ENCODE peak calls at places on chromosomes 2 and 18, in four cellular contexts. Z, W, Q and N are unnamed samples.

GRCh38 chr18:71012789-71013188 is 723.9 kb downstream of the SOCS6 start:
- DNase-seq in Z (no peak), W (no peak), Q (no peak), N (no peak)

GRCh38 chr2:168753765-168754334 is 48.6 kb upstream of the NOSTRIN start:
- DNase-seq in W (no peak), Q (no peak), Z (no peak), N (no peak)

GRCh38 chr18:48459016-48459415 is 49.8 kb upstream of the ZBTB7C start:
- DNase-seq in W (no peak), Q (no peak), Z (no peak), N (no peak)

GRCh38 chr2:122528958-122529670 is 773.7 kb downstream of the TSN start:
- DNase-seq in W (no peak), Q (no peak), Z (no peak), N (no peak)

GRCh38 chr2:228987441-228988155 is 283.5 kb downstream of the PID1 start:
- DNase-seq in Z (no peak), Q (no peak), W (no peak), N (no peak)

GRCh38 chr2:176753752-176754474 is 458.7 kb upstream of the HNRNPA3 start:
- DNase-seq in Q (no peak), Z (no peak), W (no peak), N (no peak)

GRCh38 chr2:231714639-231715498 is 6.5 kb downstream of the PTMA start:
- DNase-seq in W (peak), Z (peak), Q (peak), N (peak)

GRCh38 chr2:208064220-208064951 is 39.1 kb upstream of the PLEKHM3 start:
- DNase-seq in W (peak), Q (no peak), Z (no peak), N (no peak)

GRCh38 chr2:155301221-155301620 is 602.7 kb downstream of the KCNJ3 start:
- DNase-seq in Z (no peak), W (no peak), Q (no peak), N (no peak)

GRCh38 chr2:86825020-86825727 is 34.5 kb upstream of the CD8A start:
- DNase-seq in Z (no peak), Q (no peak), W (no peak), N (no peak)

GRCh38 chr18:67589325-67589724 is 72.8 kb upstream of the DSEL start:
- DNase-seq in Z (no peak), Q (no peak), W (no peak), N (no peak)

GRCh38 chr2:235343156-235343774 is 150.6 kb upstream of the AGAP1 start:
- DNase-seq in W (no peak), Z (no peak), Q (no peak), N (no peak)

GRCh38 chr2:202161106-202161836 is 77.1 kb downstream of the SUMO1 start:
- DNase-seq in Z (no peak), Q (no peak), W (no peak), N (no peak)

GRCh38 chr2:97673187-97673914 is 3.8 kb downstream of the C2orf92 start:
- DNase-seq in W (no peak), Z (no peak), Q (no peak), N (no peak)

GRCh38 chr18:50819027-50819726 is 639 bp downstream of the MRO start:
- DNase-seq in Q (no peak), Z (peak), W (peak), N (peak)

GRCh38 chr18:46250084-46250811 is 146.1 kb downstream of the HAUS1 start:
- DNase-seq in W (peak), Z (no peak), Q (peak), N (no peak)

GRCh38 chr2:71281950-71282349 is 49.6 kb upstream of the ZNF638 start:
- DNase-seq in W (no peak), Q (no peak), Z (no peak), N (no peak)

GRCh38 chr2:109382946-109383345 is 230.8 kb downstream of the SEPTIN10 start:
- DNase-seq in W (peak), Z (peak), Q (no peak), N (peak)

GRCh38 chr2:128622916-128623620 is 304.4 kb upstream of the HS6ST1 start:
- DNase-seq in Q (no peak), Z (no peak), W (no peak), N (no peak)

GRCh38 chr2:202172439-202173191 is 65.8 kb downstream of the SUMO1 start:
- DNase-seq in Q (peak), W (no peak), Z (no peak), N (no peak)

GRCh38 chr2:174026122-174026845 is 61.1 kb upstream of the SP3 start:
- DNase-seq in Z (no peak), Q (no peak), W (peak), N (no peak)

DNA sequence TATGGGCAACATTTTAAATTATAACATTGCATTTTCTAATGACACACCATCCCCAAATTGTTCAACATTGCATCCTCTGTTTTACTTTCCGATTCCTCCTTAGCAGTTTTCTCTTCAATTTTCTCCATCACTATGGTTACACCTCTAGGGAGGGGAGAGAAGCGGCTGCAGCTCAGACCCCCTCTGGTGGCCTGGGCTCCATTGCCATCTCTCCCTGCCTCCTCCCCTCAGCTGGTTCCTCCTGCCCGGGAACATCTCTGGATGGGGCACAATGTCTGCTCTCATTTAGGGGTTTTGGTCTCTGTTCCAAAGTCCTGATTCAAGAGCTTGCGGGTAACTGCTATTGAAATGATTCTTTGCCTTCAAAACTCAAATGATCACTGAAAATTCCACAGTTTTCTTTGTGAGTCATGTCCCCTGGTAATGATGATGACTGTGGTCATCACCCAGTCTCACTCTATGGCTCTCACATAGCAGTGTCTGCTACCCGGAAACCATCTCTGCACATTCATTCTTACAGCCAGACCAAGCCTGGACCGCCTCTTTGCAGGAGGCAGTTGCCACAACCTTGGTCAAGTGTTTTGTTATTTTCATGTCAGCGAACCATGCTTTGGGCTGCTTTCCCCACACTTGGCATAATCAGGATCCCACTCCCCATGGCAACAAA is 263.9 kb downstream of the ALPK2 start:
- DNase-seq in W (no peak), Q (no peak), Z (no peak), N (no peak)
- TF ChIP-seq CTCF in W (peak), Q (no peak), Z (no peak), N (peak)

DNA sequence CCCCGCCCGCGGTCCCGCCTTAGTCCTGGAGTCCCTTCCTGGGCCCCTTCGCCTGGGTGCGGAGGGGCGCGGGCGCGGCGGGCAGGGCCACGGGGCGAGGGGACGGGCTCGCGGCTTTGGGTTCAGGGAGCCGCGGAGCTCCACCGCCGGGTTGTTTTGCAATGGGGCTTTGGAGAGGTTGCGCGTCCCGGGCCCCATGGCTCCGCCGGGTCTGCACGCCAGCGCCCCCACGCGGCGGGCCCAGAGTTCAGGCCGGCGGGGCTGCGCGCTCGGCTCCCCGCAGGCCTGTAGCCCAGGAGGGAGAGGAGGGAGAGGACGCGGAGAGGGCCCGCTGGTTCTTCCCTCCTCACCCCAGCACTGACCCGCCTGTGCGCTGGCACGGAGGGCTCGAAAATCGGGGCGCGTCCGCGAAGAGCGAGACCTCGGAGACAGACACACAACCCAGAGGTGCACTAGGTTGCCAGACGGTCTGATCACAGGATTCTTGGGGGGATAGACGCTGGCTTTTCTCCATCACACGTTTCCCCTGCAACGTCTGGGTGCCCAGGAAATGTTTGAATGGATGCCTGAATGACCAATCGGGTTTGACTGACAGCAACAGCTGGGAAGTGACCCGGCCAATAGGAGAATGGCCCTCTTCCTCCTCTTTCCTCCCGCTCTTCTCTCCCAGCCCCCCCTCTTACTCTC is 4.9 kb upstream of the SIX2 start:
- DNase-seq in W (peak), Q (no peak), Z (peak), N (peak)
- TF ChIP-seq CTCF in W (peak), Q (peak), Z (peak), N (peak)

GRCh38 chr2:28062867-28063266 is 172.3 kb downstream of the BABAM2 start:
- DNase-seq in Q (no peak), W (no peak), Z (no peak), N (no peak)
- TF ChIP-seq CTCF in Q (no peak), W (no peak), Z (no peak), N (no peak)

DNA sequence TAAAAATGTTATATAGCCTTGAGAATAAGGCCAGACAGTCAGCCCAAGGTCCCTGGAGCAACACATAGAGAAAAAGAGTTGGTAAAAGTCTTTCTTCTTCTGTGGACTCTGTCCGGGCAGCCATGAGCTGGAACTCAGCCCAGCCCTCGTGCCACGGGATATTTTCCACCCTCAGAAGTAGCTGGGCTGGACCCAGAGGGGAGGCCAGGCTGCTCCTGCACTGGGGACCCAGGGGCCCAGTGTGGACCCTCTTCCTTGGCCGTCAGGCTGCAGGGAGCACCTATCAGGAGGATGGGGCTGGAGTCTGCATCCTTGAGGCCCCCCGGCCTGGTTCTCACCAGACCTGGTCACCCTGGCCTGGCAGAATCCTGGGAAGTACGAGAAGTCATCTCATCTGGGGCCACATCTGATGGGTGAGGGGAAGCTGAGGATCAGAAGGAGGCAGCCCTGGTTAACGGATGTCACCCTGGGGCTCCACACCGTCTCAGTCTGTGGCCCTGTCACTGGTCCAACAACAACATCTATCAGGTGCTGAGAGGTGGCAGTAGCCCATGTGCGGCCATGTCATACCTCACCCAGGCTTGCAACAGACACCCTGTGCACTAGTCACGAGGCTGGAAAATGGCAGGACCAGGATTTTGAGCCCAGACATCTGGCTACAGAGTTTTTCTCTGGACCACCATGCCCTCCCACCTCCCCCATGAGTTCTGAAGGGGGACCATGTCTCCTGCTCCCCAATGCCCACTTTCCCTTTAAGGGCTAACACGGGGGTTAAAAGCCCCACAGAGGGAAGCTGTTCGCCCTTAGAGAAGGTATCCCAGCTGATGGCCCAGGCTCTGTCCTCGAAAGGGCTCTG is 33.0 kb downstream of the SDC1 start:
- DNase-seq in W (no peak), Z (no peak), Q (no peak), N (no peak)
- TF ChIP-seq CTCF in W (no peak), Z (no peak), Q (no peak), N (no peak)